ENCODE peak calls at places on chromosomes 7 and 10, in eight cellular contexts. P is T-helper 1 cell; C is stimulated activated CD4-positive, alpha-beta T cell treated with anti-CD3 and anti-CD28 coated beads, Interleukin-1b, Interleukin-23, amount 100 ng/mL, for 24 hours; V is GM10248; O is stimulated activated CD8-positive, alpha-beta memory T cell treated with anti-CD3 and anti-CD28 coated beads, Interleukin-12 subunit alpha, Interleukin-12 subunit beta, amount 100 ng/mL, for 4 hours; D is HFFc6; N is KG1; K is CD4-positive, alpha-beta T cell. H is an unnamed sample.

GRCh38 chr10:110008518-110009339 is 945 bp downstream of the ADD3 start:
- DNase-seq in K (peak), D (no peak), O (peak), C (peak), V (no peak), P (peak), N (peak), H (peak)

GRCh38 chr10:1488970-1489548 is 248.3 kb downstream of the ADARB2 start:
- DNase-seq in V (peak), K (no peak), O (no peak), N (no peak), P (no peak), D (no peak), C (no peak), H (no peak)

GRCh38 chr7:83452256-83452655 is 196.7 kb downstream of the SEMA3E start:
- DNase-seq in V (no peak), P (no peak), C (no peak), O (no peak), K (no peak), D (no peak), N (no peak), H (no peak)

GRCh38 chr7:28748934-28749584 is 209.1 kb downstream of the TRIL start:
- DNase-seq in D (peak), V (peak), O (no peak), C (no peak), P (no peak), N (peak), K (no peak), H (peak)

GRCh38 chr10:1509003-1509402 is 228.3 kb downstream of the ADARB2 start:
- DNase-seq in D (no peak), N (no peak), P (no peak), K (no peak), V (no peak), C (no peak), O (no peak), H (no peak)

GRCh38 chr7:123824754-123825067 is 20.3 kb upstream of the HYAL4 start:
- DNase-seq in K (no peak), N (no peak), C (no peak), V (no peak), D (no peak), O (no peak), P (no peak), H (no peak)

GRCh38 chr7:127976056-127976455 is 55.2 kb downstream of the LRRC4 start:
- DNase-seq in K (no peak), D (no peak), V (no peak), N (no peak), C (no peak), P (no peak), O (no peak), H (no peak)

GRCh38 chr10:58981051-58981450 is 195.4 kb upstream of the PHYHIPL start:
- DNase-seq in O (no peak), K (no peak), C (no peak), D (no peak), N (no peak), P (no peak), V (no peak), H (no peak)

GRCh38 chr10:43228783-43229207 is 38.1 kb downstream of the RASGEF1A start:
- DNase-seq in D (no peak), O (no peak), C (no peak), N (no peak), V (no peak), K (no peak), P (no peak), H (no peak)

GRCh38 chr10:113473851-113474250 is 79.0 kb upstream of the HABP2 start:
- DNase-seq in N (no peak), P (no peak), K (no peak), C (no peak), D (peak), O (no peak), V (no peak), H (peak)

GRCh38 chr10:79079074-79079397 is 10.3 kb downstream of the ZMIZ1 start:
- DNase-seq in O (no peak), P (no peak), V (no peak), C (no peak), N (no peak), K (no peak), D (no peak), H (no peak)

GRCh38 chr7:114047889-114048288 is 129.1 kb upstream of the PPP1R3A start:
- DNase-seq in N (no peak), P (no peak), C (no peak), V (no peak), K (no peak), O (no peak), D (no peak), H (peak)